ENCODE peak calls at places on chromosomes 2 and 18, in four cellular contexts. E, J, O and A are unnamed samples.

GRCh38 chr2:163601377-163601776 is 134.4 kb downstream of the FIGN start:
- DNase-seq in O (no peak), J (no peak), E (peak; percentile 24), A (peak; percentile 89)

GRCh38 chr2:195819276-195819675 is 162.2 kb downstream of the SLC39A10 start:
- DNase-seq in E (peak; percentile 21), J (no peak), O (no peak), A (no peak)

GRCh38 chr2:74226648-74227213 is 28.3 kb downstream of the MTHFD2 start:
- DNase-seq in O (no peak), J (no peak), E (no peak), A (no peak)

GRCh38 chr18:76604642-76605240 is 109.7 kb upstream of the ZNF516 start:
- DNase-seq in J (no peak), E (peak; percentile 28), O (no peak), A (no peak)

GRCh38 chr2:47631840-47632398 is 151.0 kb upstream of the MSH6 start:
- DNase-seq in O (no peak), E (peak; percentile 68), J (no peak), A (peak; percentile 50)

GRCh38 chr2:156657809-156658208 is 221.6 kb downstream of the GPD2 start:
- DNase-seq in O (no peak), J (no peak), E (no peak), A (no peak)

GRCh38 chr2:239463541-239464165 is 62.8 kb upstream of the HDAC4 start:
- DNase-seq in J (peak; percentile 24), E (no peak), O (no peak), A (no peak)

GRCh38 chr2:59969161-59969560 is 584.3 kb downstream of the BCL11A start:
- DNase-seq in E (no peak), O (no peak), J (no peak), A (no peak)

GRCh38 chr2:3784731-3785130 is 81.4 kb downstream of the DCDC2C start:
- DNase-seq in J (no peak), O (no peak), E (peak; percentile 78), A (peak; percentile 13)

GRCh38 chr2:62505109-62505508 is 886 bp downstream of the TMEM17 start:
- DNase-seq in J (no peak), O (no peak), E (no peak), A (no peak)

GRCh38 chr2:224843141-224843540 is 127.0 kb upstream of the CCDC195 start:
- DNase-seq in O (no peak), J (no peak), E (peak; percentile 68), A (no peak)

GRCh38 chr2:29262681-29263260 is 147.6 kb downstream of the CLIP4 start:
- DNase-seq in O (no peak), J (no peak), E (no peak), A (peak; percentile 21)

GRCh38 chr18:76443519-76444435 is 51.3 kb downstream of the ZNF516 start:
- DNase-seq in J (no peak), E (no peak), O (no peak), A (no peak)

GRCh38 chr2:223488814-223489213 is 113.3 kb downstream of the SCG2 start:
- DNase-seq in O (no peak), E (peak; percentile 70), J (no peak), A (peak; percentile 33)

GRCh38 chr18:13279181-13280065 is 60.9 kb downstream of the LDLRAD4 start:
- DNase-seq in E (no peak), J (no peak), O (no peak), A (peak; percentile 76)

GRCh38 chr2:219022041-219022440 is 19.3 kb downstream of the CFAP65 start:
- DNase-seq in O (no peak), J (no peak), E (no peak), A (no peak)

GRCh38 chr2:190996338-190996946 is 17.5 kb downstream of the STAT1 start:
- DNase-seq in J (peak; percentile 56), E (peak; percentile 34), O (peak; percentile 50), A (peak; percentile 76)

GRCh38 chr2:23178398-23178797 is 206.6 kb upstream of the KLHL29 start:
- DNase-seq in E (no peak), O (no peak), J (no peak), A (no peak)

GRCh38 chr2:178474560-178474959 is 3.8 kb downstream of the FKBP7 start:
- DNase-seq in E (no peak), J (no peak), O (no peak), A (no peak)

GRCh38 chr2:178476477-178476876 is 1.9 kb downstream of the FKBP7 start:
- DNase-seq in J (no peak), O (no peak), E (no peak), A (no peak)

GRCh38 chr2:178473373-178473772 is 5.0 kb downstream of the FKBP7 start:
- DNase-seq in J (no peak), O (no peak), E (no peak), A (no peak)

GRCh38 chr2:178477443-178478099 is 829 bp downstream of the FKBP7 start:
- DNase-seq in O (no peak), J (no peak), E (no peak), A (no peak)

DNA sequence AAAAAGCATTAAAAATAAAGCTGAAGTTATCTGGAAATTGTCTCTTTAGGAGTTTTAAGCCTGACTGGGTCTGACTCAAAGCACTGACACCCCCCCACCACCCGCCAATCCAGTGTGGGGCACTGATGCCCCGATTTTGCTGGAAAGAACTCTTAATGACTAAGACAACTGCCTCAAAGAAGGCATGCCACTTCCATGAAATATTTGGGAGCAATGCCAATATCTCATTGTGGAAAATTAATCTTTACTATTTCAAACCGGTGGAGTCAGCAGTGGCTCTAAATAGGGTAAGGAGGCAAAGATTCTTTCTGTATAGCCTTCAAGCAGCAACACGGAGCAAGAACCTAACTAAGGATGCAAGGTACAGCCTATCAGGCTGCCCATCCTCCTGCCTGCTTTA is 4.5 kb downstream of the FKBP7 start:
- DNase-seq in E (peak; percentile 15), O (no peak), J (no peak), A (no peak)
- H4K5ac ChIP-seq in E (no peak overlapping the region), O (no peak overlapping the region), J (no peak overlapping the region), A (no peak overlapping the region)

GRCh38 chr2:207353836-207354235 is 175.9 kb upstream of the CREB1 start:
- DNase-seq in O (no peak), E (no peak), J (no peak), A (no peak)
- H4K5ac ChIP-seq in O (no peak overlapping the region), E (no peak overlapping the region), J (no peak overlapping the region), A (no peak overlapping the region)

GRCh38 chr2:56239437-56239836 is 55.6 kb downstream of the CCDC85A start:
- DNase-seq in J (no peak), E (peak; percentile 7), O (no peak), A (no peak)

GRCh38 chr2:56248965-56249742 is 65.4 kb downstream of the CCDC85A start:
- DNase-seq in O (no peak), E (no peak), J (no peak), A (no peak)

GRCh38 chr2:56240210-56240609 is 56.4 kb downstream of the CCDC85A start:
- DNase-seq in J (no peak), E (no peak), O (no peak), A (no peak)

GRCh38 chr2:56250153-56250729 is 66.5 kb downstream of the CCDC85A start:
- DNase-seq in J (no peak), E (no peak), O (no peak), A (no peak)

DNA sequence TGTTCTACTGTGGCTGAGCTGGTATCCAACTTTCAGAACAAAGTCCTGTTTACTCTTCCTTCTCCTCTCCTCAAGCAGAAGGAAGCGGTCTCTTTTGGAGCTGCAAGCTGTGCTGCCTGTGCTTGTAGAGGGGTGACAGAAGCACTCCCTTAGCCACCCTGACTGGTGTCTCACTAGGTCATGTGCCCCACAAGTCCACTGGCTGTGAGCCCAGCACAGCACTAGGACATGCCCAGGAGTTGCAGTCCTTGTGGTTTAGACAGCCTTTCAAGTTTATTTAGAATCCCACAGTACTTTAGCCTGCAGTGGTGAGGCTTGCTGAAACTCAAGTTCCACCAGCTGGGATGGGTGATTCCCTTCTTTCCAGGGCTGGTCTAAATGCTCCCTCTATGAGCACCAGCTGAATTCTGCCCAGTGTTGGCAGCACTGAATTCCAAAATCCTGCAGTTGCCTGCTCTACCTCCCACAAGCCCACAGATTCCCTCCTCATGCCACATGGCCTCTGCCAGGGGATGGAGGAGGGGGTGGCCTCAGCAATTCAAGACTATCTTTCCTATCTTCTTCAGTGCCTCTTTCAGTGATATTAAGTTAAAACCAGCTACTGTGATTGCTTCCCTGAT is 61.2 kb downstream of the CCDC85A start:
- DNase-seq in E (no peak), O (no peak), J (no peak), A (no peak)
- H4K5ac ChIP-seq in E (no peak overlapping the region), O (no peak overlapping the region), J (no peak overlapping the region), A (no peak overlapping the region)

GRCh38 chr18:36685580-36685979 is 143.2 kb downstream of the TPGS2 start:
- DNase-seq in O (no peak), J (no peak), E (peak; percentile 55), A (no peak)
- H4K5ac ChIP-seq in O (no peak overlapping the region), J (no peak overlapping the region), E (peak overlapping the region; percentile 51), A (no peak overlapping the region)

GRCh38 chr2:147525724-147526489 is 318.9 kb upstream of the ACVR2A start:
- DNase-seq in O (no peak), J (no peak), E (no peak), A (no peak)
- H4K5ac ChIP-seq in O (peak overlapping the region; percentile 51), J (no peak overlapping the region), E (no peak overlapping the region), A (no peak overlapping the region)

GRCh38 chr2:20092901-20093235 is 41.4 kb upstream of the LAPTM4A start:
- DNase-seq in O (no peak), J (no peak), E (no peak), A (no peak)
- H4K5ac ChIP-seq in O (no peak overlapping the region), J (no peak overlapping the region), E (peak overlapping the region; percentile 78), A (no peak overlapping the region)

GRCh38 chr2:181766129-181766528 is 85.8 kb upstream of the NEUROD1 start:
- DNase-seq in J (no peak), E (no peak), O (no peak), A (no peak)

GRCh38 chr2:181764095-181764963 is 84.0 kb upstream of the NEUROD1 start:
- DNase-seq in E (no peak), O (no peak), J (no peak), A (peak; percentile 86)

GRCh38 chr2:181762848-181763247 is 82.5 kb upstream of the NEUROD1 start:
- DNase-seq in E (no peak), O (no peak), J (no peak), A (no peak)

GRCh38 chr2:181762000-181762399 is 81.7 kb upstream of the NEUROD1 start:
- DNase-seq in O (no peak), J (no peak), E (no peak), A (no peak)

GRCh38 chr2:181763423-181763822 is 83.1 kb upstream of the NEUROD1 start:
- DNase-seq in J (no peak), E (no peak), O (no peak), A (no peak)
- H4K5ac ChIP-seq in J (no peak overlapping the region), E (no peak overlapping the region), O (no peak overlapping the region), A (no peak overlapping the region)